ENCODE peak calls at places on chromosome 21, in ten cellular contexts. T, S, W, D, H, L, Q, C, F and V are unnamed samples.

GRCh38 chr21:33061233-33061632 is 8.7 kb upstream of the OLIG1 start:
- DNase-seq in L (no peak), H (no peak), F (no peak), D (no peak), W (no peak), Q (no peak), C (no peak), T (no peak), S (no peak), V (no peak)

GRCh38 chr21:31623664-31624063 is 35.8 kb upstream of the SOD1 start:
- DNase-seq in D (no peak), L (no peak), S (no peak), C (no peak), F (no peak), T (no peak), H (no peak), Q (no peak), W (no peak), V (no peak)

GRCh38 chr21:14382486-14382834 is 486 bp downstream of the HSPA13 start:
- DNase-seq in Q (no peak), C (no peak), D (peak), F (peak), H (no peak), T (peak), S (peak), W (no peak), L (no peak), V (no peak)

GRCh38 chr21:27571706-27572105 is 604.8 kb upstream of the ADAMTS5 start:
- DNase-seq in T (no peak), H (no peak), L (no peak), S (peak), C (no peak), W (no peak), F (no peak), D (no peak), Q (no peak), V (no peak)

GRCh38 chr21:24988941-24989340 is 618.3 kb downstream of the MRPL39 start:
- DNase-seq in Q (no peak), L (no peak), D (peak), H (no peak), C (no peak), T (no peak), F (no peak), W (no peak), S (no peak), V (no peak)

GRCh38 chr21:34243562-34243961 is 120.2 kb upstream of the KCNE2 start:
- DNase-seq in T (no peak), L (no peak), D (no peak), W (no peak), H (no peak), S (no peak), F (no peak), Q (no peak), C (no peak), V (peak)

GRCh38 chr21:29334717-29335428 is 36.2 kb downstream of the BACH1 start:
- DNase-seq in C (no peak), Q (no peak), D (no peak), L (no peak), F (no peak), H (no peak), T (no peak), S (peak), W (no peak), V (no peak)

GRCh38 chr21:34885125-34885524 is 164.0 kb downstream of the RUNX1 start:
- DNase-seq in D (no peak), L (no peak), S (no peak), T (no peak), W (no peak), Q (no peak), F (no peak), C (no peak), H (no peak), V (no peak)

GRCh38 chr21:35428041-35428400 is 378.9 kb upstream of the RUNX1 start:
- DNase-seq in H (no peak), C (no peak), T (no peak), D (no peak), L (no peak), F (no peak), W (no peak), S (no peak), Q (no peak), V (no peak)

GRCh38 chr21:33025471-33026298 is at the start of gene OLIG2:
- DNase-seq in D (no peak), T (no peak), Q (no peak), W (no peak), H (no peak), S (no peak), C (no peak), L (peak), F (peak), V (no peak)

GRCh38 chr21:31310750-31311149 is 33.3 kb downstream of the TIAM1 start:
- DNase-seq in H (no peak), T (no peak), F (no peak), C (no peak), W (no peak), S (no peak), L (no peak), D (no peak), Q (no peak), V (no peak)

GRCh38 chr21:17501107-17502006 is 11.5 kb upstream of the CXADR start:
- DNase-seq in S (no peak), H (no peak), W (no peak), T (no peak), Q (no peak), F (no peak), D (peak), L (no peak), C (no peak), V (no peak)

GRCh38 chr21:36478207-36478701 is 1.7 kb downstream of the CLDN14 start:
- DNase-seq in F (no peak), W (no peak), L (no peak), T (no peak), S (peak), H (no peak), D (peak), C (no peak), Q (no peak), V (no peak)
- H3K27ac ChIP-seq in F (no peak), W (no peak), L (no peak), T (no peak), S (peak), H (no peak), D (no peak), C (no peak), Q (no peak), V (no peak)

GRCh38 chr21:26064506-26064905 is 106.1 kb downstream of the APP start:
- DNase-seq in W (no peak), H (no peak), Q (no peak), C (no peak), F (no peak), S (no peak), T (no peak), D (no peak), L (no peak), V (no peak)

GRCh38 chr21:26070121-26070520 is 100.4 kb downstream of the APP start:
- DNase-seq in L (no peak), H (no peak), S (no peak), D (no peak), W (no peak), T (no peak), Q (no peak), F (no peak), C (no peak), V (no peak)

GRCh38 chr21:26070822-26071425 is 99.6 kb downstream of the APP start:
- DNase-seq in C (no peak), S (peak), F (no peak), H (peak), W (no peak), T (peak), Q (no peak), D (peak), L (no peak), V (peak)

GRCh38 chr21:26067836-26068401 is 102.7 kb downstream of the APP start:
- DNase-seq in L (no peak), H (no peak), F (no peak), Q (no peak), T (no peak), S (no peak), D (no peak), C (no peak), W (no peak), V (peak)

DNA sequence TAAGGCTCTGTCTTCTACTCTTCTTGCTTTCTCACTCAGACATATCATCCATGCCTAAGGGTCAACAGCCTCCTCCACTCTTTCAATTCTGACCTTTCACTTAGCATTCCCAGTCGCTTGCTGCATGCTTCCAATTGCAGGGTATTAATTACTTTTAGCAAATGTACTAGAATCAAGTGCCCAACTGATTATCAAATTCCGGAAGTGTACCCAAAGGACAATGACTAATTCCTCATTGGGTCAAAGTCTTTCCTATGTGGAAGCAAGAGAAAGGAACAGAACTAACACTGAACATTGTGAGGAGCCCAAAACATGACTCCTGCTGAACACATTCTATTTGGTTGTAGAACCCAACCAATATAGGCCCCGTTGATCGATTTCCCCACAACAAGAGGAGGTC is 101.8 kb downstream of the APP start:
- DNase-seq in F (no peak), T (no peak), L (no peak), C (no peak), S (no peak), Q (no peak), D (no peak), W (no peak), H (no peak), V (no peak)
- H3K27ac ChIP-seq in F (no peak), T (no peak), L (no peak), C (no peak), S (no peak), Q (no peak), D (no peak), W (no peak), H (no peak), V (no peak)

GRCh38 chr21:44459712-44460440 is 4.6 kb downstream of the LRRC3 start:
- DNase-seq in S (no peak), C (no peak), F (no peak), D (no peak), W (no peak), T (no peak), L (no peak), H (no peak), Q (no peak), V (no peak)

GRCh38 chr21:44460441-44460755 is 5.1 kb downstream of the LRRC3 start:
- DNase-seq in L (no peak), T (no peak), S (no peak), W (no peak), C (no peak), D (no peak), H (no peak), F (no peak), Q (no peak), V (no peak)

GRCh38 chr21:44462090-44462833 is 7.0 kb downstream of the LRRC3 start:
- DNase-seq in T (no peak), Q (no peak), C (no peak), W (no peak), L (peak), D (no peak), F (no peak), S (no peak), H (no peak), V (no peak)

GRCh38 chr21:44461438-44462089 is 6.3 kb downstream of the LRRC3 start:
- DNase-seq in D (no peak), Q (no peak), F (no peak), T (no peak), W (no peak), L (peak), H (no peak), S (no peak), C (no peak), V (no peak)

GRCh38 chr21:44461005-44461404 is 5.7 kb downstream of the LRRC3 start:
- DNase-seq in H (no peak), W (no peak), Q (no peak), F (no peak), S (no peak), L (peak), D (no peak), T (no peak), C (no peak), V (no peak)
- H3K27ac ChIP-seq in H (no peak), W (no peak), Q (no peak), F (no peak), S (no peak), L (no peak), D (no peak), T (no peak), C (no peak), V (no peak)

GRCh38 chr21:15781986-15782385 is 52.2 kb downstream of the USP25 start:
- DNase-seq in H (no peak), S (no peak), C (no peak), T (no peak), D (no peak), Q (no peak), W (no peak), L (peak), F (no peak), V (no peak)
- H3K27ac ChIP-seq in H (no peak), S (no peak), C (no peak), T (no peak), D (no peak), Q (no peak), W (no peak), L (no peak), F (no peak), V (no peak)

GRCh38 chr21:45428534-45428933 is 23.6 kb downstream of the COL18A1 start:
- DNase-seq in F (no peak), S (no peak), H (no peak), W (no peak), Q (no peak), T (no peak), C (no peak), L (peak), D (no peak), V (no peak)

GRCh38 chr21:45429221-45430164 is 24.5 kb downstream of the COL18A1 start:
- DNase-seq in T (no peak), S (no peak), H (no peak), C (no peak), Q (no peak), D (no peak), F (no peak), L (peak), W (no peak), V (no peak)

GRCh38 chr21:45432575-45433255 is 27.8 kb downstream of the COL18A1 start:
- DNase-seq in F (no peak), T (peak), D (no peak), W (no peak), L (peak), C (peak), Q (no peak), H (no peak), S (peak), V (no peak)

GRCh38 chr21:45431781-45432572 is 27.0 kb downstream of the COL18A1 start:
- DNase-seq in L (peak), F (no peak), H (no peak), Q (no peak), S (no peak), W (no peak), D (no peak), C (no peak), T (no peak), V (no peak)

DNA sequence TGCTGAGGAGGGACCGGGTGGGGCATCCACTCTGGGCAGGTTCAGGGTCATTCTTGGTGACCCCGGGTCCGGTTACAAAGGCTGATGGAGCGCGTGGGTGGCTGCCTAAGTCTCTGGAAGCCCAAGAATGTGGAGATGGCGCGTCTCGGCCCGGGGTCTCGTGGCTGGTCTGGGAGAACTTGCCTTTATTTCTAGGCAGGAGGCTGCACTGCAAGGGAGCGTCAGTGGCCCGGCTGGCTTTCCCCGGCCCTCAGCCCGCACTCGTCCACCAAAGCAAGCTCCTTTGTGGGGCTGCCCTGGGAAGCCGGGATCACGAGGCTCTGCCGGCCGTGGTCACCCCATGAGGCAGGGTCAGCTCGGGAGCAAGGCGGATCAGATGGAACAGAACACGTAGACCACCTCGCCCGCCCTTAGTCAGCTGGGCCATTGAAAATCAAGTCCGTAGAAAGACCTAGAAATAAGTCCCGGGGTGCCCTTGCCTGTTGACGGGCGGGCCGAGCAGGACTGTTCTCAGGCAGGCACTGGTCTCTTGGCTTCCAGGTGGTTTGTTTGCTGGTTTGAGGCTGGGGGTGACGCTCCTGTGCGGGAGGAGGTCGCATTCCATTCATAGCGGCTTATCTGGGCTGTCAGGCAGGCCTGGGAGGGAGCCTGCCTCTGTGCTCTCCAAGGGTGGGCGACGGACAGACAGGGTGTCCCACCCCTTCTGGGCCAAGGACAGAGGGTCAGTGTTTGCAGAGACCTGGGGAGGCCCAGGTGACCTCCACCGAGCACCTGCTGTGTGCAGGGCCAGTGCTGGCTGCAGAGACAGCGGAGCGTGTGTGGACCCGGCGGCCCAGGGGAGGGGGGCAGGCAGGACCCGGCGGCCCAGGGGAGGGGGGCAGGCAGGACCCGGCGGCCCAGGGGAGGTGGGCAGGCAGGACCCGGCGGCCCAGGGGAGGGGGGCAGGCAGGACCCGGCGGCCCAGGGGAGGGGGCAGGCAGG is 25.8 kb downstream of the COL18A1 start:
- DNase-seq in W (no peak), C (peak), H (no peak), T (no peak), S (peak), L (peak), Q (no peak), D (peak), F (no peak), V (no peak)
- H3K27ac ChIP-seq in W (peak), C (peak), H (no peak), T (no peak), S (peak), L (no peak), Q (peak), D (peak), F (no peak), V (no peak)

DNA sequence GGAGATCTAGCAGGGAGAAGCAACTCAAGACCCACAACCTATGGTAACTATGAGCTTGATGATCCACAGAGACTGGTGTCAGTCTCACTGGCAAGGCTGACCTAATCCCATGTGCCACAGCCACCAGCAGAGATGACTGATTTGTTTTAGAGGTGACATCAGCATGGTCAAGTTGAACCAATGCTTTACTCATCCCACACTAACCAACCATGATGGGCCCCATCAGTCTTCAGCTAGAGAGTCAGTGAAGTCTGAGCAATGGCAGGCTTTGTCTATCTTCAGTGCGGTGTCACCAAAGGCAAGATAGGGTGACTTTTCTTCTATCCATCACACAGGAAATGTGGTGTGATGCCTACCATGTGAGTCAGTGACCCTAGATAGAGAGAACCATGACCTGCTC is 1470.7 kb downstream of the NCAM2 start:
- DNase-seq in H (no peak), S (no peak), C (no peak), D (no peak), T (no peak), F (no peak), Q (no peak), L (no peak), W (no peak), V (no peak)
- H3K27ac ChIP-seq in H (no peak), S (no peak), C (no peak), D (no peak), T (no peak), F (no peak), Q (no peak), L (no peak), W (no peak), V (no peak)

DNA sequence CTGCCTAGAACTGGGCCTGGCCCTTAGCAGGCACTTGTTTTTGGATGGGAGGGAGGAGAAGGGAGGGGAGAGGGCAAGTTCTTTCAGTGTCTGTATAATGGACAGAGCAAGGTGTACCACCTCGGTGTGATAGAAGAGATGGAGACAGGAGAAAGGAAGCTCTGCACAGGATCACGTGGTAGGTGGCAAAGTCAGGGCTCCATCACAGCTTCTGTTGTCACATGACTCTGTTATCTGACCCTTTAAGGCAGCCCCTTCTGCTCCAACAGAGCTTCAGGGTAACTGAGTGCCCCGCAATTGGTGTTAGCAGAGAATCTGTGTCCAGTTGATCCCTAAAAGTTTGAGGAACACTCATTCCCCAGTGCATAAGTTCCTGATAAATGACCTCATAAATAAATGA is 16.5 kb upstream of the ETS2 start:
- DNase-seq in S (no peak), W (no peak), C (no peak), L (no peak), Q (no peak), H (no peak), T (no peak), F (no peak), D (no peak), V (no peak)
- H3K27ac ChIP-seq in S (no peak), W (no peak), C (no peak), L (no peak), Q (no peak), H (no peak), T (no peak), F (no peak), D (peak), V (no peak)

GRCh38 chr21:41769933-41770332 is 3.1 kb upstream of the RIPK4 start:
- DNase-seq in S (no peak), Q (no peak), H (no peak), F (no peak), C (no peak), L (no peak), W (no peak), D (peak), T (no peak), V (no peak)

GRCh38 chr21:41769521-41769920 is 2.7 kb upstream of the RIPK4 start:
- DNase-seq in W (no peak), C (no peak), H (no peak), F (no peak), S (no peak), Q (no peak), T (no peak), D (peak), L (no peak), V (no peak)

GRCh38 chr21:41770901-41771624 is 4.2 kb upstream of the RIPK4 start:
- DNase-seq in T (no peak), D (no peak), S (no peak), F (no peak), H (no peak), L (no peak), C (no peak), W (no peak), Q (no peak), V (no peak)

GRCh38 chr21:41772351-41773080 is 5.7 kb upstream of the RIPK4 start:
- DNase-seq in T (no peak), Q (no peak), S (no peak), L (no peak), D (no peak), C (no peak), H (no peak), W (no peak), F (no peak), V (no peak)

GRCh38 chr21:41771625-41771945 is 4.7 kb upstream of the RIPK4 start:
- DNase-seq in L (no peak), S (no peak), D (no peak), H (no peak), C (no peak), F (no peak), Q (no peak), T (no peak), W (no peak), V (no peak)
- H3K27ac ChIP-seq in L (no peak), S (no peak), D (no peak), H (no peak), C (no peak), F (no peak), Q (no peak), T (no peak), W (no peak), V (no peak)